ENCODE peak calls at places on chromosomes 4 and X, in five cellular contexts. One of them, this sample, is unnamed.

GRCh38 chr4:147683717-147684700 is at the start of gene PRMT9:
- DNase-seq in psoas muscle: peak
- DNase-seq in activated CD8-positive, alpha-beta T cell treated with anti-CD3 and anti-CD28 coated beads for 36 hours: peak
- DNase-seq in B cell: peak
- DNase-seq in AG09309: peak
- DNase-seq in this sample: peak

GRCh38 chr4:14025093-14025492 is 397.6 kb upstream of the BOD1L1 start:
- DNase-seq in psoas muscle: no peak
- DNase-seq in activated CD8-positive, alpha-beta T cell treated with anti-CD3 and anti-CD28 coated beads for 36 hours: no peak
- DNase-seq in B cell: no peak
- DNase-seq in AG09309: no peak
- DNase-seq in this sample: no peak

GRCh38 chrX:143854006-143854405 is 29.9 kb upstream of the UBE2NL start:
- DNase-seq in psoas muscle: no peak
- DNase-seq in activated CD8-positive, alpha-beta T cell treated with anti-CD3 and anti-CD28 coated beads for 36 hours: no peak
- DNase-seq in B cell: no peak
- DNase-seq in AG09309: no peak
- DNase-seq in this sample: no peak

GRCh38 chrX:123422875-123423274 is 238.8 kb downstream of the GRIA3 start:
- DNase-seq in psoas muscle: no peak
- DNase-seq in activated CD8-positive, alpha-beta T cell treated with anti-CD3 and anti-CD28 coated beads for 36 hours: no peak
- DNase-seq in B cell: no peak
- DNase-seq in AG09309: no peak
- DNase-seq in this sample: peak

GRCh38 chr4:40305329-40306193 is 29.6 kb upstream of the CHRNA9 start:
- DNase-seq in psoas muscle: no peak
- DNase-seq in activated CD8-positive, alpha-beta T cell treated with anti-CD3 and anti-CD28 coated beads for 36 hours: peak
- DNase-seq in B cell: peak
- DNase-seq in AG09309: no peak
- DNase-seq in this sample: peak

GRCh38 chr4:123673971-123674370 is 277.4 kb downstream of the SPRY1 start:
- DNase-seq in psoas muscle: no peak
- DNase-seq in activated CD8-positive, alpha-beta T cell treated with anti-CD3 and anti-CD28 coated beads for 36 hours: no peak
- DNase-seq in B cell: no peak
- DNase-seq in AG09309: no peak
- DNase-seq in this sample: no peak

GRCh38 chr4:53119685-53120084 is 246.2 kb downstream of the SCFD2 start:
- DNase-seq in psoas muscle: no peak
- DNase-seq in activated CD8-positive, alpha-beta T cell treated with anti-CD3 and anti-CD28 coated beads for 36 hours: no peak
- DNase-seq in B cell: no peak
- DNase-seq in AG09309: peak
- DNase-seq in this sample: no peak

GRCh38 chrX:101062171-101062570 is 10.3 kb upstream of the TRMT2B start:
- DNase-seq in psoas muscle: no peak
- DNase-seq in activated CD8-positive, alpha-beta T cell treated with anti-CD3 and anti-CD28 coated beads for 36 hours: no peak
- DNase-seq in B cell: no peak
- DNase-seq in AG09309: no peak
- DNase-seq in this sample: no peak

GRCh38 chr4:61517144-61517543 is 317.0 kb downstream of the ADGRL3 start:
- DNase-seq in psoas muscle: no peak
- DNase-seq in activated CD8-positive, alpha-beta T cell treated with anti-CD3 and anti-CD28 coated beads for 36 hours: no peak
- DNase-seq in B cell: no peak
- DNase-seq in AG09309: no peak
- DNase-seq in this sample: no peak

GRCh38 chr4:3874525-3875110 is 108.4 kb downstream of the ADRA2C start:
- DNase-seq in psoas muscle: no peak
- DNase-seq in activated CD8-positive, alpha-beta T cell treated with anti-CD3 and anti-CD28 coated beads for 36 hours: no peak
- DNase-seq in B cell: no peak
- DNase-seq in AG09309: no peak
- DNase-seq in this sample: no peak

GRCh38 chrX:16484338-16484737 is 165.6 kb upstream of the S100G start:
- DNase-seq in psoas muscle: no peak
- DNase-seq in activated CD8-positive, alpha-beta T cell treated with anti-CD3 and anti-CD28 coated beads for 36 hours: peak
- DNase-seq in B cell: no peak
- DNase-seq in AG09309: peak
- DNase-seq in this sample: no peak

GRCh38 chr4:23333946-23334878 is 555.6 kb downstream of the PPARGC1A start:
- DNase-seq in psoas muscle: no peak
- DNase-seq in activated CD8-positive, alpha-beta T cell treated with anti-CD3 and anti-CD28 coated beads for 36 hours: peak
- DNase-seq in B cell: no peak
- DNase-seq in AG09309: no peak
- DNase-seq in this sample: no peak

GRCh38 chr4:105225500-105225899 is 78.8 kb downstream of the TET2 start:
- DNase-seq in psoas muscle: no peak
- DNase-seq in activated CD8-positive, alpha-beta T cell treated with anti-CD3 and anti-CD28 coated beads for 36 hours: no peak
- DNase-seq in B cell: no peak
- DNase-seq in AG09309: no peak
- DNase-seq in this sample: no peak

GRCh38 chr4:5168891-5169290 is 117.6 kb downstream of the STK32B start:
- DNase-seq in psoas muscle: no peak
- DNase-seq in activated CD8-positive, alpha-beta T cell treated with anti-CD3 and anti-CD28 coated beads for 36 hours: no peak
- DNase-seq in B cell: no peak
- DNase-seq in AG09309: no peak
- DNase-seq in this sample: no peak

DNA sequence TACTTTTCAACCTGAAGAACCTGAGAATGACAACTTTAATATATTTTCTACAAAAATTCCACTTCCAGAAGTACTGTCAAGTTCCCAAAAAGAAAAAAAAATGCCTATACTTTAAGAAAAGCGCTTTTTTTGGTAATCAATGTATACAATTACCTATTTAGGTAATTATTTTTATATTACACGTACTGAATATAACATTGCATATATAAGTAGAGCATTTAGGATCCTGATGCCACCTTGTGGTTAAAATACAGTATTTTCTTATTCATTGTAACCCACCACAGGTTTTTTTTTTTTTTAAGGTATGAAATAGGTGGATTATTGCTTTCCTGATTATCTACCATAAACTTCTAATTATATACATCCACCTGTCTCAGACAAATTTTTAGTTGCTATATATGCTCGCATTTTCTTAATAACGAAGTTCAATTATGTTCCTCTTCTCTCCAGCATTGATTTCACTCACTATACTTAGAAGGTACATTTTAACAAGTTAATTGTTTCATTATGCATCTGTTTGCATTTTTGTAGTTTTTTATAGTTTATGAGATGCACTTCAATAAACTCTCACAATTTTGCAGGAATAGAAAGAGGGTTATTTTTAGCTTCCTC is 5.2 kb downstream of the MAP9 start:
- DNase-seq in psoas muscle: no peak
- DNase-seq in activated CD8-positive, alpha-beta T cell treated with anti-CD3 and anti-CD28 coated beads for 36 hours: no peak
- DNase-seq in B cell: no peak
- DNase-seq in AG09309: no peak
- DNase-seq in this sample: no peak
- TF ChIP-seq CTCF in psoas muscle: peak
- TF ChIP-seq CTCF in activated CD8-positive, alpha-beta T cell treated with anti-CD3 and anti-CD28 coated beads for 36 hours: peak
- TF ChIP-seq CTCF in B cell: peak
- TF ChIP-seq CTCF in AG09309: peak
- TF ChIP-seq CTCF in this sample: peak

DNA sequence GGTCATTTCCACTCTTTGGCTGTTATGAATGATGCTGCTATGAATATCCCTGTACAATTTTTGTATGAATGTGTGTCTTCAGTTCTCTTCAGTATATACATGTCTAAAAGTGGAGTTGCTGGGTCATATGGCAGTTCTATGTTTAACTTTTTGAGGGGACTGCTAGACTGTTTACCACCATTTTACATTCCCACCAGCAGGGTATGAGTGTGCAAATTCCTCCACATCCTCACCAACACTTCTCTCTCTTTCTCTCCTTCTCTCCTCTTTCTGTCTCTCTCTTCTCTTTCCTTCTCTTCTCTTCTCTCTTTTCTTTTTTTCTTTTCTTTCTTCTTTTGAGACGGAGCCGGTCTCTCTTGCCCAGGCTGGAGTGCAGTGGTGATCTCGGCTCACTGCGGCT is 7.8 kb downstream of the WWC2 start:
- DNase-seq in psoas muscle: no peak
- DNase-seq in activated CD8-positive, alpha-beta T cell treated with anti-CD3 and anti-CD28 coated beads for 36 hours: no peak
- DNase-seq in B cell: no peak
- DNase-seq in AG09309: no peak
- DNase-seq in this sample: no peak
- TF ChIP-seq CTCF in psoas muscle: no peak
- TF ChIP-seq CTCF in activated CD8-positive, alpha-beta T cell treated with anti-CD3 and anti-CD28 coated beads for 36 hours: no peak
- TF ChIP-seq CTCF in B cell: no peak
- TF ChIP-seq CTCF in AG09309: no peak
- TF ChIP-seq CTCF in this sample: no peak

DNA sequence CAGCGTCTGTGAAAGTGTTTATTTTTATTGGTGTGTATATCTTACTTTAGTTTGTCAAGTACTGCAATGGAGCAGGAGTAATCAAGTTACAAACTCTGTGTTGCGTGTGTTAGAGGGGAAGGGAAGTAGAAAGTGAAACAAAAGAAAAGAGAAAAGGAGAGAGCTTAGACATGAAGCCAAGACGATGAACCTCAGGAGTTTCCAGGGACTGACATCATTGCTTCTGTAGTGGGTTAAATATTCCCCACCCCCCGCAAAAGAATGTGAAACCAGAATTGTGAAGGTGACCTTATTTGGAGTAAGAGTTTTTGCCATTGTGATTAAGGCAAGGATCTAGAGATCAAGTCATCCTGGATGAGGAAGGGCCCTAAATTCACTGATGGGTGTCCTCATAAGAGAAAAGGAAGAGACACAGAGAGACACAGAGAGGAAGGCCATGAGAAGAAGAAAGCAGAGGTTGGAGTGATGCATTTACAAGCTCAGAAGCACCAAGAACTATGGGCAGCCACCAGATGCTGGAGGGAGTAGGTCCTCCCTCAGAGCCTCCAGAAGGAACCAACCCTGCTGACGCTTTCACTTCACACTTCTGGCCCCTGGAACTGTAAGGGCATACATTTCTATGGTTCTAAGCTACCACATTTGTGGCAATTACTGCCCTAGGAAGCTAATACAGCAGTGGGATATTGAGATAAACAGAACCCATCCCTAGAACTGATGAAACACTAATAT is 173.6 kb upstream of the SFRP2 start:
- DNase-seq in psoas muscle: no peak
- DNase-seq in activated CD8-positive, alpha-beta T cell treated with anti-CD3 and anti-CD28 coated beads for 36 hours: peak
- DNase-seq in B cell: no peak
- DNase-seq in AG09309: no peak
- DNase-seq in this sample: no peak
- TF ChIP-seq CTCF in psoas muscle: no peak
- TF ChIP-seq CTCF in activated CD8-positive, alpha-beta T cell treated with anti-CD3 and anti-CD28 coated beads for 36 hours: no peak
- TF ChIP-seq CTCF in B cell: no peak
- TF ChIP-seq CTCF in AG09309: no peak
- TF ChIP-seq CTCF in this sample: no peak

GRCh38 chr4:26992657-26993361 is 132.2 kb downstream of the STIM2 start:
- DNase-seq in psoas muscle: no peak
- DNase-seq in activated CD8-positive, alpha-beta T cell treated with anti-CD3 and anti-CD28 coated beads for 36 hours: peak
- DNase-seq in B cell: peak
- DNase-seq in AG09309: peak
- DNase-seq in this sample: peak
- TF ChIP-seq CTCF in psoas muscle: no peak
- TF ChIP-seq CTCF in activated CD8-positive, alpha-beta T cell treated with anti-CD3 and anti-CD28 coated beads for 36 hours: no peak
- TF ChIP-seq CTCF in B cell: no peak
- TF ChIP-seq CTCF in AG09309: no peak
- TF ChIP-seq CTCF in this sample: no peak

GRCh38 chr4:32470087-32470585 is 1750.0 kb downstream of the PCDH7 start:
- DNase-seq in psoas muscle: no peak
- DNase-seq in activated CD8-positive, alpha-beta T cell treated with anti-CD3 and anti-CD28 coated beads for 36 hours: no peak
- DNase-seq in B cell: no peak
- DNase-seq in AG09309: no peak
- DNase-seq in this sample: no peak
- TF ChIP-seq CTCF in psoas muscle: no peak
- TF ChIP-seq CTCF in activated CD8-positive, alpha-beta T cell treated with anti-CD3 and anti-CD28 coated beads for 36 hours: no peak
- TF ChIP-seq CTCF in B cell: no peak
- TF ChIP-seq CTCF in AG09309: no peak
- TF ChIP-seq CTCF in this sample: no peak

This sample was measured in GM13977.